ENCODE peak calls at places on chromosome 12, in five cellular contexts. L, N, D, V and P are unnamed samples. For H3K4me1, the result is how much of the 10 kb centered on the place peaks cover.

GRCh38 chr12:54961190-54961589 is 23.4 kb downstream of the TESPA1 start:
- DNase-seq in V (no peak), N (no peak), L (no peak), D (no peak), P (no peak)

GRCh38 chr12:122203968-122204828 is 689 bp downstream of the B3GNT4 start:
- DNase-seq in D (no peak), N (no peak), V (no peak), L (no peak), P (no peak)

GRCh38 chr12:56014205-56014604 is 6.6 kb upstream of the IKZF4 start:
- DNase-seq in D (no peak), L (no peak), N (no peak), V (no peak), P (no peak)

GRCh38 chr12:33588082-33588712 is 148.6 kb upstream of the SYT10 start:
- DNase-seq in D (no peak), V (no peak), N (peak), L (no peak), P (no peak)

GRCh38 chr12:94718114-94718513 is 67.8 kb upstream of the TMCC3 start:
- DNase-seq in L (no peak), D (no peak), N (peak), V (no peak), P (peak)

GRCh38 chr12:132561784-132562156 is 48.6 kb downstream of the LRCOL1 start:
- DNase-seq in N (peak), D (no peak), L (no peak), V (peak), P (peak)

GRCh38 chr12:49190317-49190716 is 1.4 kb upstream of the TUBA1A start:
- DNase-seq in N (no peak), L (no peak), V (no peak), D (no peak), P (peak)

GRCh38 chr12:104136577-104136976 is 1.4 kb downstream of the NFYB start:
- DNase-seq in L (no peak), N (no peak), D (no peak), V (no peak), P (no peak)

GRCh38 chr12:113912761-113913295 is 53.3 kb downstream of the RBM19 start:
- DNase-seq in D (peak), V (peak), N (peak), L (peak), P (peak)

GRCh38 chr12:113911971-113912760 is 54.0 kb downstream of the RBM19 start:
- DNase-seq in V (no peak), D (no peak), N (no peak), L (no peak), P (no peak)

GRCh38 chr12:113908584-113909100 is 57.5 kb downstream of the RBM19 start:
- DNase-seq in L (no peak), N (no peak), D (no peak), V (no peak), P (no peak)

GRCh38 chr12:113909776-113910420 is 56.2 kb downstream of the RBM19 start:
- DNase-seq in D (no peak), V (no peak), N (no peak), L (no peak), P (no peak)

DNA sequence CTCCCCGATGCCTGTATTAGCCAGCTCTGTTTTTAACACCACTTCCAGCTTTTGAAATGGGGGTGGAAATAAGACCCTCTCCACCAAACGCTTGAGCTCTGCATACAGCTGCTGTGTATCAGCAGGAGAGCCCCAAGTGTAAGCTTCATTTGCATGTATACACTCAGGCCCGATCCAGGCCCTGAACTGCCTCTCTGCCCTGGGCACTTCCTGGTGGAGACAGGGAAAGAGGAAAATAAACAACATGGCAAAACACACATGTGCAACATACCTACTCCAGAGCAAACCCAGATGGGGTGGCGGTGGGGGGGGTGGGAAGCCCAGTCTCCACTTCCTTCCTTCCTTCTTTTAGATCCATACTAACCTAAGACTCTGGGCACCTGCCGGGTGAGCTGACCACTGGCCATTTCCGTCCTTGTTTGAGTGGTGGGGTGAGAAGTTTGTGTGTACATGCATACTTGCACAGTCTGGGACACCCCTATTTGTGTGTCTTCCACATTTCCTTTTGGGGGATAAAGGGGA is 55.3 kb downstream of the RBM19 start:
- DNase-seq in D (no peak), V (no peak), N (no peak), L (no peak), P (no peak)
- H3K27ac ChIP-seq in D (no peak), V (no peak), N (no peak), L (no peak), P (no peak)

DNA sequence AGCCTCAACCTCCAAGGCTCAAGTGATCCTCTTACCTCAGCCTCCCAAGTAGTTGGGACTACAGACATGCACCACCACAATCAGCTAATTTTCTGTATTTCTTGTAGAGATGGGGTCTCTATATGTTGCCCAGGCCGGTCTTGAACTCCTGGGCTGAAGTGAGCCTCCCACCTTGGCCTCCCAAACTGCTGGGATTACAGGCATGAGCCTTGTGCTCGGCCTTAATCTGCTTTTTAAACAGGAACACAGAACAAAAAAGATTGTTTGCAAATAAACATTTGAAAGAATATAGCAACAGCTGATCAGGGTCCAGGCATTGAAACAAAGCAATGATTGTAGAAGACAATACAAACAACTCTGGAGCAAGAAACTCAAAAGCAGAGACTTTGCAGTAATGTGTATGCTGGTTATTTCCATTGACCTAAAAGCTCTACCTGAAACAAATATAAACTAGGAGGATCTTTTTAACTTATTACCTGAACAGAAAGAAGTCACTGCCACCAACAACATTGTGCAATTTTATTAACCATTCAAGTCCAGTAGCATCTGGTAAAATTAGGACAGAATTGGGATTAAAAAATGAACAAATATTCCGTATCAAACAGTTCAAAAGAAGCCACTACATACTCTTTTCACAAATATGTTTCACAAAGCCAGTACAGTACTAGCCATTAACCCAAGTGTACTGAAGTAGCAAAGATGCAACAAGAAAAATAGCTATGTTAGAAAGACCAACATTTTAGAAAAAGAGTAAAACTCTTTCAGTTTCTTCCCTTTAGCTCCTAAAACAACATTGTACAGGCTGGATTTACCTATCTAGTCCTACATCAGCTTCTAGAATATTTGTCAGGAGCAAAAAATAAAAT is 14.2 kb downstream of the AMN1 start:
- DNase-seq in D (no peak), L (no peak), N (no peak), V (no peak), P (no peak)
- H3K4me1 ChIP-seq in D (under half), L (under half), N (under half), V (under half), P (under half)

GRCh38 chr12:108270035-108270840 is 68.9 kb downstream of the CMKLR1 start:
- DNase-seq in V (no peak), L (no peak), N (no peak), D (no peak), P (no peak)
- H3K27ac ChIP-seq in V (no peak), L (no peak), N (no peak), D (no peak), P (no peak)

GRCh38 chr12:63752283-63752682 is 27.4 kb upstream of the RXYLT1 start:
- DNase-seq in D (no peak), L (no peak), V (no peak), N (no peak), P (peak)
- H3K4me1 ChIP-seq in D (under half), L (under half), V (under half), N (under half), P (under half)

DNA sequence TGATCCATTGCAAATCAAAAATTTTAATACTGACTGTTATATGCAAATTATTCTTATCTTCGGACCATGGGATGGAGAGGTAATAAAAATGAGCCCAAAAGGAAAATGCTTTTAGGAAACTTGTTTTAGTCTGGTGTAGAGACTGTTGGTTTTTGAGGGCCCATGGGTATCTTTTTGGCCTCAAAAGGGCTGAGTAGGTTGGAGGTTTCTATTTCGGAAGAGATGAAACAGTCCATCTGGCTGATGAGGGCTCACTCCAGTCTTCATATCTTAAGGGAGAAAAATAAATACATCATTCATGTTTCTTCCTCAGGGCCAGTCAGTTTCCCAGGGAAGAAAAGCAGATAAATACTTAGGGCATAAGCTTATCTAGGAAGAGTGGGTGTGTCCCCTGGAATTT is 290.7 kb downstream of the RMST start:
- DNase-seq in V (no peak), N (no peak), D (no peak), L (no peak), P (no peak)
- H3K27ac ChIP-seq in V (no peak), N (no peak), D (no peak), L (no peak), P (no peak)

GRCh38 chr12:67692135-67692534 is 43.6 kb downstream of the DYRK2 start:
- DNase-seq in D (no peak), V (no peak), N (no peak), L (no peak), P (no peak)

GRCh38 chr12:67691220-67691619 is 42.7 kb downstream of the DYRK2 start:
- DNase-seq in L (no peak), D (no peak), V (no peak), N (no peak), P (no peak)

GRCh38 chr12:67695974-67696373 is 47.4 kb downstream of the DYRK2 start:
- DNase-seq in L (no peak), N (no peak), D (no peak), V (no peak), P (no peak)

GRCh38 chr12:67692966-67693365 is 44.4 kb downstream of the DYRK2 start:
- DNase-seq in D (no peak), V (no peak), N (no peak), L (no peak), P (no peak)

GRCh38 chr12:67693895-67694294 is 45.4 kb downstream of the DYRK2 start:
- DNase-seq in N (no peak), L (no peak), D (no peak), V (no peak), P (no peak)
- H3K4me1 ChIP-seq in N (under half), L (under half), D (under half), V (under half), P (under half)

GRCh38 chr12:111446044-111446581 is 40.4 kb downstream of the SH2B3 start:
- DNase-seq in D (peak), V (no peak), N (peak), L (no peak), P (peak)
- H3K27ac ChIP-seq in D (peak), V (no peak), N (peak), L (peak), P (peak)

DNA sequence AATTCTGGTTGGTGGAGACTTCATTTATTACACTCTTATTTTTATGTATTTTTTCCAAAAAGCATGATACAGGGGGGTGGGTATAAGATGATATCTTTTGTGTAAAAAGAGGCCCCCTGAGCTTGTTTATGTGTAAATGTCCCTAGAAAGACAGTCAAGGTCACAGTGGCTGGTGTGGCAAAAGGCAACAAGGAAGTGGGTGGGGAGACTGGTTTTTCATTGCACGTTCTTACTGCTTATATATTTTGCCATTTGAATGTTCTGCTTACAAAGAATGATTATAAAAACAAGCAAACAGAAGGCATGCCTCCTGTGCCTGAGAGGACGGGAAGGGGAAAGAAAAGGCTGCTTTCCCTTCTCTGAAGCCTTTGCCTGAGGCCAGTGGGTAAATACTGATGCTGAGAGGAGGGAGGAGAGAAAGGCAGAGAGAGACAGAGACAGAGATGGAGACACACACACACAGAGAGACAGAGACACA is 24.1 kb upstream of the ADIPOR2 start:
- DNase-seq in V (no peak), D (no peak), L (no peak), N (no peak), P (no peak)
- H3K4me1 ChIP-seq in V (under half), D (under half), L (under half), N (under half), P (under half)